ENCODE peak calls at places on chromosomes 5 and 9, in eight cellular contexts. One of them, this sample, is unnamed.

GRCh38 chr9:85212887-85213286 is 528.9 kb downstream of the AGTPBP1 start:
- DNase-seq in pancreas: no peak
- DNase-seq in AG10803: peak; percentile 82
- DNase-seq in C1 segment of cervical spinal cord: no peak
- DNase-seq in HS-5: peak; percentile 61
- DNase-seq in nephron progenitor cell: no peak
- DNase-seq in activated CD4-positive, alpha-beta T cell treated with anti-CD3 and anti-CD28 coated beads, Interleukin-2, amount 50 U/mL, for 48 hours: peak; percentile 2
- DNase-seq in SW 1271: no peak
- DNase-seq in this sample: no peak

GRCh38 chr9:126165755-126166154 is 160.9 kb upstream of the MVB12B start:
- DNase-seq in SW 1271: no peak
- DNase-seq in nephron progenitor cell: no peak
- DNase-seq in activated CD4-positive, alpha-beta T cell treated with anti-CD3 and anti-CD28 coated beads, Interleukin-2, amount 50 U/mL, for 48 hours: no peak
- DNase-seq in pancreas: no peak
- DNase-seq in HS-5: no peak
- DNase-seq in AG10803: no peak
- DNase-seq in C1 segment of cervical spinal cord: no peak
- DNase-seq in this sample: no peak

GRCh38 chr9:6777218-6777902 is 19.6 kb downstream of the KDM4C start:
- DNase-seq in activated CD4-positive, alpha-beta T cell treated with anti-CD3 and anti-CD28 coated beads, Interleukin-2, amount 50 U/mL, for 48 hours: no peak
- DNase-seq in nephron progenitor cell: no peak
- DNase-seq in HS-5: no peak
- DNase-seq in pancreas: no peak
- DNase-seq in SW 1271: no peak
- DNase-seq in C1 segment of cervical spinal cord: no peak
- DNase-seq in AG10803: no peak
- DNase-seq in this sample: no peak

GRCh38 chr9:107932601-107933000 is 443.0 kb upstream of the KLF4 start:
- DNase-seq in HS-5: no peak
- DNase-seq in nephron progenitor cell: no peak
- DNase-seq in activated CD4-positive, alpha-beta T cell treated with anti-CD3 and anti-CD28 coated beads, Interleukin-2, amount 50 U/mL, for 48 hours: no peak
- DNase-seq in C1 segment of cervical spinal cord: no peak
- DNase-seq in pancreas: no peak
- DNase-seq in SW 1271: no peak
- DNase-seq in AG10803: peak; percentile 58
- DNase-seq in this sample: no peak

GRCh38 chr5:101977729-101978345 is 318.2 kb downstream of the SLCO4C1 start:
- DNase-seq in AG10803: peak; percentile 35
- DNase-seq in SW 1271: peak; percentile 11
- DNase-seq in activated CD4-positive, alpha-beta T cell treated with anti-CD3 and anti-CD28 coated beads, Interleukin-2, amount 50 U/mL, for 48 hours: no peak
- DNase-seq in C1 segment of cervical spinal cord: no peak
- DNase-seq in nephron progenitor cell: peak; percentile 14
- DNase-seq in HS-5: peak; percentile 18
- DNase-seq in pancreas: peak; percentile 13
- DNase-seq in this sample: no peak

GRCh38 chr9:124079176-124079925 is 67.8 kb downstream of the LHX2 start:
- DNase-seq in AG10803: peak; percentile 88
- DNase-seq in nephron progenitor cell: no peak
- DNase-seq in activated CD4-positive, alpha-beta T cell treated with anti-CD3 and anti-CD28 coated beads, Interleukin-2, amount 50 U/mL, for 48 hours: no peak
- DNase-seq in pancreas: no peak
- DNase-seq in HS-5: peak; percentile 88
- DNase-seq in C1 segment of cervical spinal cord: no peak
- DNase-seq in SW 1271: peak; percentile 93
- DNase-seq in this sample: no peak

GRCh38 chr5:119470851-119471451 is 18.7 kb downstream of the HSD17B4 start:
- DNase-seq in HS-5: no peak
- DNase-seq in nephron progenitor cell: peak; percentile 4
- DNase-seq in C1 segment of cervical spinal cord: no peak
- DNase-seq in AG10803: peak; percentile 41
- DNase-seq in pancreas: no peak
- DNase-seq in activated CD4-positive, alpha-beta T cell treated with anti-CD3 and anti-CD28 coated beads, Interleukin-2, amount 50 U/mL, for 48 hours: no peak
- DNase-seq in SW 1271: no peak
- DNase-seq in this sample: no peak

GRCh38 chr5:61330341-61330878 is 1.6 kb upstream of the ZSWIM6 start:
- DNase-seq in HS-5: no peak
- DNase-seq in pancreas: peak; percentile 43
- DNase-seq in SW 1271: no peak
- DNase-seq in activated CD4-positive, alpha-beta T cell treated with anti-CD3 and anti-CD28 coated beads, Interleukin-2, amount 50 U/mL, for 48 hours: peak; percentile 26
- DNase-seq in C1 segment of cervical spinal cord: no peak
- DNase-seq in nephron progenitor cell: no peak
- DNase-seq in AG10803: peak; percentile 54
- DNase-seq in this sample: peak; percentile 54

GRCh38 chr9:94632736-94633135 is 6.6 kb downstream of the FBP1 start:
- DNase-seq in activated CD4-positive, alpha-beta T cell treated with anti-CD3 and anti-CD28 coated beads, Interleukin-2, amount 50 U/mL, for 48 hours: no peak
- DNase-seq in AG10803: peak; percentile 57
- DNase-seq in pancreas: no peak
- DNase-seq in C1 segment of cervical spinal cord: no peak
- DNase-seq in nephron progenitor cell: no peak
- DNase-seq in SW 1271: no peak
- DNase-seq in HS-5: no peak
- DNase-seq in this sample: no peak

GRCh38 chr9:98967257-98967656 is 23.6 kb downstream of the COL15A1 start:
- DNase-seq in C1 segment of cervical spinal cord: no peak
- DNase-seq in HS-5: no peak
- DNase-seq in AG10803: no peak
- DNase-seq in activated CD4-positive, alpha-beta T cell treated with anti-CD3 and anti-CD28 coated beads, Interleukin-2, amount 50 U/mL, for 48 hours: no peak
- DNase-seq in SW 1271: no peak
- DNase-seq in nephron progenitor cell: no peak
- DNase-seq in pancreas: no peak
- DNase-seq in this sample: no peak

GRCh38 chr5:74947961-74948613 is 81.9 kb upstream of the FAM169A start:
- DNase-seq in SW 1271: no peak
- DNase-seq in activated CD4-positive, alpha-beta T cell treated with anti-CD3 and anti-CD28 coated beads, Interleukin-2, amount 50 U/mL, for 48 hours: no peak
- DNase-seq in pancreas: no peak
- DNase-seq in AG10803: no peak
- DNase-seq in C1 segment of cervical spinal cord: no peak
- DNase-seq in HS-5: no peak
- DNase-seq in nephron progenitor cell: no peak
- DNase-seq in this sample: no peak

GRCh38 chr5:81969226-81969625 is 2.6 kb upstream of the ATG10 start:
- DNase-seq in nephron progenitor cell: no peak
- DNase-seq in activated CD4-positive, alpha-beta T cell treated with anti-CD3 and anti-CD28 coated beads, Interleukin-2, amount 50 U/mL, for 48 hours: no peak
- DNase-seq in HS-5: no peak
- DNase-seq in AG10803: no peak
- DNase-seq in pancreas: no peak
- DNase-seq in C1 segment of cervical spinal cord: no peak
- DNase-seq in SW 1271: no peak
- DNase-seq in this sample: no peak

GRCh38 chr5:177419045-177419444 is 7.4 kb upstream of the GRK6 start:
- DNase-seq in activated CD4-positive, alpha-beta T cell treated with anti-CD3 and anti-CD28 coated beads, Interleukin-2, amount 50 U/mL, for 48 hours: no peak
- DNase-seq in pancreas: no peak
- DNase-seq in nephron progenitor cell: no peak
- DNase-seq in AG10803: peak; percentile 79
- DNase-seq in C1 segment of cervical spinal cord: no peak
- DNase-seq in SW 1271: no peak
- DNase-seq in HS-5: peak; percentile 43
- DNase-seq in this sample: no peak

GRCh38 chr9:122218070-122218884 is 10.5 kb downstream of the LHX6 start:
- DNase-seq in C1 segment of cervical spinal cord: no peak
- DNase-seq in HS-5: no peak
- DNase-seq in AG10803: peak; percentile 25
- DNase-seq in activated CD4-positive, alpha-beta T cell treated with anti-CD3 and anti-CD28 coated beads, Interleukin-2, amount 50 U/mL, for 48 hours: no peak
- DNase-seq in nephron progenitor cell: no peak
- DNase-seq in pancreas: no peak
- DNase-seq in SW 1271: no peak
- DNase-seq in this sample: no peak

GRCh38 chr9:107141967-107142366 is 141.1 kb upstream of the RAD23B start:
- DNase-seq in HS-5: no peak
- DNase-seq in pancreas: no peak
- DNase-seq in AG10803: no peak
- DNase-seq in nephron progenitor cell: no peak
- DNase-seq in C1 segment of cervical spinal cord: no peak
- DNase-seq in SW 1271: no peak
- DNase-seq in activated CD4-positive, alpha-beta T cell treated with anti-CD3 and anti-CD28 coated beads, Interleukin-2, amount 50 U/mL, for 48 hours: no peak
- DNase-seq in this sample: no peak

GRCh38 chr5:107557051-107557658 is 113.6 kb downstream of the EFNA5 start:
- DNase-seq in SW 1271: peak; percentile 49
- DNase-seq in nephron progenitor cell: peak; percentile 21
- DNase-seq in C1 segment of cervical spinal cord: no peak
- DNase-seq in AG10803: peak; percentile 40
- DNase-seq in pancreas: peak; percentile 27
- DNase-seq in activated CD4-positive, alpha-beta T cell treated with anti-CD3 and anti-CD28 coated beads, Interleukin-2, amount 50 U/mL, for 48 hours: no peak
- DNase-seq in HS-5: no peak
- DNase-seq in this sample: peak; percentile 41

GRCh38 chr5:155019601-155020226 is 6.2 kb downstream of the KIF4B start:
- DNase-seq in pancreas: no peak
- DNase-seq in AG10803: no peak
- DNase-seq in SW 1271: no peak
- DNase-seq in nephron progenitor cell: no peak
- DNase-seq in C1 segment of cervical spinal cord: no peak
- DNase-seq in HS-5: no peak
- DNase-seq in activated CD4-positive, alpha-beta T cell treated with anti-CD3 and anti-CD28 coated beads, Interleukin-2, amount 50 U/mL, for 48 hours: no peak
- DNase-seq in this sample: no peak

GRCh38 chr5:56244676-56245075 is 11.5 kb upstream of the ANKRD55 start:
- DNase-seq in HS-5: no peak
- DNase-seq in nephron progenitor cell: no peak
- DNase-seq in pancreas: no peak
- DNase-seq in C1 segment of cervical spinal cord: no peak
- DNase-seq in SW 1271: no peak
- DNase-seq in AG10803: no peak
- DNase-seq in activated CD4-positive, alpha-beta T cell treated with anti-CD3 and anti-CD28 coated beads, Interleukin-2, amount 50 U/mL, for 48 hours: no peak
- DNase-seq in this sample: no peak

GRCh38 chr5:123807177-123807900 is 295.4 kb downstream of the CSNK1G3 start:
- DNase-seq in HS-5: no peak
- DNase-seq in C1 segment of cervical spinal cord: no peak
- DNase-seq in pancreas: no peak
- DNase-seq in AG10803: peak; percentile 58
- DNase-seq in activated CD4-positive, alpha-beta T cell treated with anti-CD3 and anti-CD28 coated beads, Interleukin-2, amount 50 U/mL, for 48 hours: no peak
- DNase-seq in nephron progenitor cell: no peak
- DNase-seq in SW 1271: no peak
- DNase-seq in this sample: no peak

GRCh38 chr9:98370976-98371315 is 115.5 kb upstream of the TBC1D2 start:
- DNase-seq in C1 segment of cervical spinal cord: no peak
- DNase-seq in AG10803: no peak
- DNase-seq in activated CD4-positive, alpha-beta T cell treated with anti-CD3 and anti-CD28 coated beads, Interleukin-2, amount 50 U/mL, for 48 hours: no peak
- DNase-seq in SW 1271: no peak
- DNase-seq in HS-5: no peak
- DNase-seq in pancreas: no peak
- DNase-seq in nephron progenitor cell: no peak
- DNase-seq in this sample: no peak

GRCh38 chr9:89677696-89678393 is 73.0 kb downstream of the GADD45G start:
- DNase-seq in activated CD4-positive, alpha-beta T cell treated with anti-CD3 and anti-CD28 coated beads, Interleukin-2, amount 50 U/mL, for 48 hours: no peak
- DNase-seq in nephron progenitor cell: peak; percentile 27
- DNase-seq in AG10803: no peak
- DNase-seq in SW 1271: no peak
- DNase-seq in HS-5: no peak
- DNase-seq in C1 segment of cervical spinal cord: no peak
- DNase-seq in pancreas: no peak
- DNase-seq in this sample: no peak

GRCh38 chr5:72783354-72783753 is 33.1 kb upstream of the TNPO1 start:
- DNase-seq in HS-5: no peak
- DNase-seq in SW 1271: no peak
- DNase-seq in pancreas: no peak
- DNase-seq in nephron progenitor cell: no peak
- DNase-seq in activated CD4-positive, alpha-beta T cell treated with anti-CD3 and anti-CD28 coated beads, Interleukin-2, amount 50 U/mL, for 48 hours: no peak
- DNase-seq in AG10803: no peak
- DNase-seq in C1 segment of cervical spinal cord: no peak
- DNase-seq in this sample: no peak

GRCh38 chr5:150637245-150638052 is 3.0 kb upstream of the SYNPO start:
- DNase-seq in activated CD4-positive, alpha-beta T cell treated with anti-CD3 and anti-CD28 coated beads, Interleukin-2, amount 50 U/mL, for 48 hours: no peak
- DNase-seq in AG10803: peak; percentile 90
- DNase-seq in nephron progenitor cell: peak; percentile 50
- DNase-seq in SW 1271: peak; percentile 41
- DNase-seq in HS-5: peak; percentile 67
- DNase-seq in C1 segment of cervical spinal cord: no peak
- DNase-seq in pancreas: no peak
- DNase-seq in this sample: no peak

GRCh38 chr5:134553816-134554215 is 28.3 kb downstream of the JADE2 start:
- DNase-seq in nephron progenitor cell: no peak
- DNase-seq in C1 segment of cervical spinal cord: no peak
- DNase-seq in SW 1271: no peak
- DNase-seq in AG10803: no peak
- DNase-seq in activated CD4-positive, alpha-beta T cell treated with anti-CD3 and anti-CD28 coated beads, Interleukin-2, amount 50 U/mL, for 48 hours: no peak
- DNase-seq in HS-5: no peak
- DNase-seq in pancreas: no peak
- DNase-seq in this sample: no peak

GRCh38 chr5:54533541-54534179 is 16.1 kb downstream of the SNX18 start:
- DNase-seq in HS-5: no peak
- DNase-seq in SW 1271: no peak
- DNase-seq in pancreas: no peak
- DNase-seq in AG10803: no peak
- DNase-seq in nephron progenitor cell: no peak
- DNase-seq in C1 segment of cervical spinal cord: no peak
- DNase-seq in activated CD4-positive, alpha-beta T cell treated with anti-CD3 and anti-CD28 coated beads, Interleukin-2, amount 50 U/mL, for 48 hours: no peak
- DNase-seq in this sample: no peak